ENCODE peak calls at places on chromosomes 4 and X, in five cellular contexts. B, M, T, S and Y are unnamed samples.

GRCh38 chrX:70554081-70554480 is 109.4 kb downstream of the DLG3 start:
- DNase-seq in T (no peak), S (no peak), B (no peak), M (no peak), Y (no peak)

GRCh38 chr4:154807042-154807630 is 26.1 kb downstream of the RBM46 start:
- DNase-seq in T (no peak), M (no peak), S (no peak), B (peak; percentile 24), Y (no peak)

GRCh38 chr4:145732001-145732400 is 52.1 kb downstream of the C4orf51 start:
- DNase-seq in B (no peak), S (no peak), T (no peak), M (no peak), Y (no peak)

GRCh38 chr4:183858011-183858615 is 47.0 kb upstream of the STOX2 start:
- DNase-seq in B (no peak), M (no peak), S (no peak), T (no peak), Y (no peak)

GRCh38 chr4:80989921-80990544 is 40.5 kb upstream of the BMP3 start:
- DNase-seq in M (no peak), S (no peak), T (no peak), B (peak; percentile 31), Y (no peak)

GRCh38 chr4:159131564-159131963 is 28.7 kb downstream of the RAPGEF2 start:
- DNase-seq in T (no peak), S (no peak), M (no peak), B (no peak), Y (no peak)

GRCh38 chrX:132833373-132833772 is 125.1 kb downstream of the HS6ST2 start:
- DNase-seq in T (no peak), M (no peak), B (no peak), S (no peak), Y (no peak)

GRCh38 chr4:79209822-79210635 is 115.8 kb downstream of the NAA11 start:
- DNase-seq in B (no peak), M (no peak), S (no peak), T (no peak), Y (no peak)

GRCh38 chrX:110146521-110146920 is 143.6 kb downstream of the TMEM164 start:
- DNase-seq in S (no peak), B (no peak), M (no peak), T (no peak), Y (no peak)

GRCh38 chr4:85298037-85298436 is 176.9 kb upstream of the ARHGAP24 start:
- DNase-seq in S (no peak), T (no peak), B (no peak), M (no peak), Y (no peak)

GRCh38 chr4:39541987-39542632 is 14.9 kb upstream of the UGDH start:
- DNase-seq in M (no peak), T (no peak), B (no peak), S (no peak), Y (no peak)

GRCh38 chr4:163744861-163745260 is 250.4 kb downstream of the TMA16 start:
- DNase-seq in M (no peak), S (no peak), B (peak; percentile 54), T (no peak), Y (no peak)

GRCh38 chrX:43065978-43066377 is 288.0 kb upstream of the PPP1R2C start:
- DNase-seq in M (no peak), B (no peak), T (no peak), S (no peak), Y (no peak)

GRCh38 chrX:109822861-109823260 is 89.8 kb upstream of the ACSL4 start:
- DNase-seq in M (no peak), T (no peak), B (no peak), S (no peak), Y (no peak)

GRCh38 chr4:147056951-147057630 is 111.4 kb upstream of the TTC29 start:
- DNase-seq in B (no peak), M (no peak), S (no peak), T (no peak), Y (no peak)

GRCh38 chrX:53711446-53711845 is 24.9 kb upstream of the HUWE1 start:
- DNase-seq in S (no peak), T (no peak), B (no peak), M (no peak), Y (no peak)

GRCh38 chrX:10199212-10199611 is 42.4 kb downstream of the CLCN4 start:
- DNase-seq in T (no peak), M (peak; percentile 84), S (no peak), B (peak; percentile 14), Y (no peak)

GRCh38 chrX:106901781-106902219 is 1.3 kb downstream of the RIPPLY1 start:
- DNase-seq in T (no peak), S (no peak), B (no peak), M (no peak), Y (no peak)

GRCh38 chr4:7518871-7519637 is 84.3 kb upstream of the PSAPL1 start:
- DNase-seq in M (no peak), S (no peak), B (no peak), T (peak; percentile 32), Y (no peak)

GRCh38 chrX:23312136-23312535 is 22.5 kb upstream of the PTCHD1 start:
- DNase-seq in T (no peak), M (no peak), B (no peak), S (no peak), Y (no peak)

GRCh38 chr4:107034982-107035710 is 967 bp downstream of the DKK2 start:
- DNase-seq in S (peak; percentile 70), M (peak; percentile 44), T (peak; percentile 20), B (no peak), Y (no peak)

GRCh38 chr4:140126261-140126660 is 27.7 kb downstream of the MAML3 start:
- DNase-seq in M (no peak), B (no peak), T (no peak), S (no peak), Y (no peak)

GRCh38 chrX:17860811-17861495 is at the start of gene RAI2:
- DNase-seq in B (no peak), S (peak; percentile 71), T (no peak), M (peak; percentile 55), Y (peak; percentile 15)

GRCh38 chr4:7421356-7422097 is 13.2 kb downstream of the PSAPL1 start:
- DNase-seq in S (peak; percentile 62), T (no peak), M (no peak), B (no peak), Y (peak; percentile 13)

GRCh38 chrX:10158279-10158939 is 1.6 kb downstream of the CLCN4 start:
- DNase-seq in B (peak; percentile 38), S (peak; percentile 82), T (peak; percentile 65), M (no peak), Y (no peak)

GRCh38 chrX:9635805-9636204 is 129.8 kb downstream of the GPR143 start:
- DNase-seq in B (no peak), S (no peak), M (no peak), T (no peak), Y (no peak)

DNA sequence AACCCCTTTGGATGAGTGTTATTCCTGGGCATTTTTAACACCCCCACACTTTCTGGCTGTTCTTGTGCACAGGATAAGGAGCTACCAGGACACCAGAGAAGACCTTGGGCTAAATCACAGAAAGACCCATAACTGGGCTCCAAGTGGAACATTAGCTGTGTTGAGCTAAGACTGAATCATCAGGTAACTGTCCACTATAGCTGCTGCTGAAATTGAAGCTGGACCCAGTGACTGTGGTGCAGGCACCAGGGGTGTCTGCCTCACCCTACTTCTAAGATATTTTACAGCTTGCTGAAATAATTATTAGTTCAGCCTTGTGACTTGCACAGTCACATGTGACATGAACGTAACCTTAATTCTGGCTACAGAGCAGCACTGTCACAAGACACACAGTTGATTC is 127.5 kb downstream of the SLC39A8 start:
- DNase-seq in T (no peak), M (no peak), B (no peak), S (no peak), Y (no peak)
- TF ChIP-seq CTCF in T (no peak), M (no peak), B (no peak), S (no peak), Y (no peak)

GRCh38 chrX:49282647-49283011 is 13.0 kb downstream of the PPP1R3F start:
- DNase-seq in T (no peak), B (no peak), M (no peak), S (no peak), Y (no peak)
- TF ChIP-seq CTCF in T (peak; percentile 22), B (no peak), M (no peak), S (no peak), Y (peak; percentile 39)

DNA sequence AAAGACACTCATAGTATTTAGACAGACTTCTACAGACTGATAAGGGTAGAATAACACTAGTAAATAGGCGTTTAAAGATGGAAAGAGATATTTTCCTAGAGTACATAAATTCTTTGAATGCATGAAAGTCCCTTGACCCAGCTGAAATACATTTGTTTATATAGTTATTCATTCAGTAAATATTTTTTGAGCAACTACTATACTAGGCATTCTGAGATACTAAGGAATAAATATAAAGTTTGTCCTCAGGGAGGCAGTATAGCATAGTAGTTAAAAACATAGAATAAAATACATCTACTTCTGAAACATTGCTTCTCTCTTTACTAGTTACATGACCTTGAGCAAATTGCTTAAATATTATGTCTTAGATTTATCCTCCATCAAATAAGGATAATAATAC is 27.4 kb downstream of the HMGN5 start:
- DNase-seq in T (no peak), B (no peak), S (no peak), M (no peak), Y (no peak)
- TF ChIP-seq CTCF in T (peak; percentile 27), B (no peak), S (no peak), M (peak; percentile 27), Y (peak; percentile 34)

DNA sequence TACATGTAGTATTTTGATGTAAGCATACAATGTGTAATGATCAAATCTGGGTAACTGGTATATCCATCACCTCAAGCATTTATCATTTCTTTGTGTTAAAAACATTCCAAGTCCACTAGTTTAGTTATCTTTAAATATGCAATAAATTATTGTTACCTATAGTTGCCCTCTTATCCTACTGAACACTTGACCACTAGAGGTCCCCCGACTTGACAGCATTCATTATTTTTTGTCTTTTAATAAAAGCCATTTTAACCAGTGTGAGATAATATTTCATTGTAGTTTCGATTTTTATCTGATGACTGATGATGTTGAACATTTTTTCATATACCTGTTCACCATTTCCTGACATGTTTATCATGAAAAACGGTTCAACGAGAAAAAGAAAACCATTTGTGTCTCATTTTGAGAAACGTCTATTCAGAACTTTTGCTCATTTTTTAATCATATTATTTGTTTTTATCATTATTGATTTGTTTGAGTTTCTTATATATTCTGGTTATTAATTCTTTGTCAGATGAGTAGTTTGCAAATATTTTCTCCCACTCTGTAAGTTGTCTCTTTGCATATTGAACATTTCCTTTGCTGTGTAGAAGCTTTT is 199.0 kb upstream of the CXXC4 start:
- DNase-seq in M (no peak), T (no peak), B (no peak), S (no peak), Y (no peak)
- TF ChIP-seq CTCF in M (peak; percentile 28), T (peak; percentile 6), B (peak; percentile 36), S (no peak), Y (peak; percentile 35)

DNA sequence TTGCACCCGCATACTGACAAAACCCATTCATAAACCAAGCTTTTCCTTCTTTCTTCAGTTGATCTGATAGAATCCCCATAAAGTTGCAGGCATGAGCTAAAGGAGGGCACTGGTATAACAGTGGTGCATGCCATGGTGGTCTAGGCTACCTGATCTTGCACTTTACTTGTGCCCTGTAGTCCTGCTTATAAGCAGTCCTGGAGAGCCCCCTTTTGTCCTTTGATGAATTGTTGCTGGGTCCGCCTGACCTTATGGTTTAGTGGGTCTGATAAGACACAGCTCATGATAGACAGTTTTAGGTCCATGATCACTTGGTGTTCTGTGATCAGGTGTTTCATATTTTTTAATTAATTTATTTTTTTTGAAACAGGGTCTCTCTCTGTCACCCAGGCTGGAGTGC is 19.7 kb downstream of the CCDC160 start:
- DNase-seq in B (no peak), S (no peak), T (no peak), M (no peak), Y (no peak)
- TF ChIP-seq CTCF in B (no peak), S (no peak), T (no peak), M (no peak), Y (no peak)